ENCODE peak calls at places on chromosome 22, in eight cellular contexts. M, Z, L, R, W, S, T and B are unnamed samples.
A peak's percentile ranks its signal among the peaks of the same experiment; 100 is the strongest.

GRCh38 chr22:22748297-22748743 is 103.9 kb downstream of the GGTLC2 start:
- DNase-seq in M (no peak), Z (peak; percentile 48), L (peak; percentile 23), R (peak; percentile 61), W (peak; percentile 9), S (peak; percentile 51), T (peak; percentile 18), B (peak; percentile 8)

GRCh38 chr22:24059793-24060192 is 48.7 kb downstream of the CABIN1 start:
- DNase-seq in M (no peak), Z (no peak), L (no peak), R (no peak), W (no peak), S (no peak), T (no peak), B (no peak)

GRCh38 chr22:37464181-37464580 is 22.0 kb downstream of the MFNG start:
- DNase-seq in M (no peak), Z (no peak), L (no peak), R (no peak), W (no peak), S (no peak), T (no peak), B (no peak)

GRCh38 chr22:28710112-28710888 is 30.7 kb upstream of the TTC28 start:
- DNase-seq in M (no peak), Z (no peak), L (peak; percentile 87), R (no peak), W (no peak), S (no peak), T (peak; percentile 61), B (peak; percentile 82)

GRCh38 chr22:45777852-45778172 is 106.2 kb downstream of the ATXN10 start:
- DNase-seq in M (no peak), Z (no peak), L (no peak), R (no peak), W (no peak), S (no peak), T (no peak), B (no peak)

GRCh38 chr22:30287626-30288413 is 1.5 kb downstream of the CASTOR1 start:
- DNase-seq in M (peak; percentile 77), Z (peak; percentile 84), L (peak; percentile 90), R (peak; percentile 88), W (peak; percentile 80), S (peak; percentile 89), T (peak; percentile 83), B (peak; percentile 76)

GRCh38 chr22:20422965-20423635 is 14.5 kb downstream of the SCARF2 start:
- DNase-seq in M (peak; percentile 92), Z (no peak), L (no peak), R (no peak), W (no peak), S (peak; percentile 63), T (no peak), B (no peak)

GRCh38 chr22:26210390-26210789 is 41.1 kb downstream of the SEZ6L start:
- DNase-seq in M (no peak), Z (no peak), L (no peak), R (no peak), W (no peak), S (no peak), T (no peak), B (no peak)

GRCh38 chr22:48702573-48703264 is 1125.0 kb downstream of the BRD1 start:
- DNase-seq in M (peak; percentile 91), Z (no peak), L (no peak), R (no peak), W (no peak), S (no peak), T (no peak), B (no peak)

GRCh38 chr22:36879775-36880174 is 19.0 kb downstream of the NCF4 start:
- DNase-seq in M (no peak), Z (no peak), L (peak; percentile 84), R (no peak), W (no peak), S (no peak), T (peak; percentile 77), B (no peak)

GRCh38 chr22:36629320-36629719 is 74.2 kb downstream of the CACNG2 start:
- DNase-seq in M (no peak), Z (no peak), L (no peak), R (no peak), W (no peak), S (no peak), T (no peak), B (no peak)

GRCh38 chr22:27132896-27133500 is 475.6 kb downstream of the MIAT start:
- DNase-seq in M (no peak), Z (no peak), L (no peak), R (no peak), W (no peak), S (no peak), T (no peak), B (no peak)

GRCh38 chr22:22745225-22746060 is 101.0 kb downstream of the GGTLC2 start:
- DNase-seq in M (no peak), Z (peak; percentile 74), L (no peak), R (peak; percentile 52), W (peak; percentile 15), S (no peak), T (no peak), B (no peak)

GRCh38 chr22:22706253-22706940 is 62.0 kb downstream of the GGTLC2 start:
- DNase-seq in M (no peak), Z (no peak), L (no peak), R (no peak), W (no peak), S (no peak), T (no peak), B (no peak)

GRCh38 chr22:37816543-37817180 is 6.5 kb upstream of the GALR3 start:
- DNase-seq in M (no peak), Z (no peak), L (no peak), R (no peak), W (no peak), S (no peak), T (no peak), B (no peak)

GRCh38 chr22:36224245-36224644 is 15.1 kb downstream of the APOL2 start:
- DNase-seq in M (no peak), Z (no peak), L (no peak), R (no peak), W (no peak), S (no peak), T (no peak), B (no peak)

GRCh38 chr22:28899199-28899853 is 16.0 kb downstream of the ZNRF3 start:
- DNase-seq in M (no peak), Z (no peak), L (peak; percentile 67), R (no peak), W (no peak), S (no peak), T (no peak), B (no peak)

GRCh38 chr22:45268167-45268957 is 16.4 kb upstream of the UPK3A start:
- DNase-seq in M (no peak), Z (peak; percentile 81), L (no peak), R (peak; percentile 81), W (peak; percentile 89), S (no peak), T (no peak), B (no peak)

GRCh38 chr22:17741866-17742527 is 32.3 kb downstream of the BID start:
- DNase-seq in M (peak; percentile 37), Z (no peak), L (no peak), R (no peak), W (no peak), S (no peak), T (no peak), B (no peak)

GRCh38 chr22:30856699-30857098 is 111.9 kb downstream of the MORC2 start:
- DNase-seq in M (no peak), Z (no peak), L (no peak), R (no peak), W (no peak), S (no peak), T (no peak), B (no peak)

GRCh38 chr22:50474711-50475651 is at the start of gene SBF1:
- DNase-seq in M (peak; percentile 96), Z (peak; percentile 92), L (peak; percentile 80), R (peak; percentile 93), W (peak; percentile 91), S (peak; percentile 89), T (peak; percentile 28), B (peak; percentile 48)

GRCh38 chr22:50471962-50472361 is 2.9 kb downstream of the SBF1 start:
- DNase-seq in M (no peak), Z (no peak), L (no peak), R (no peak), W (no peak), S (no peak), T (no peak), B (no peak)

GRCh38 chr22:50471197-50471847 is 3.5 kb downstream of the SBF1 start:
- DNase-seq in M (peak; percentile 84), Z (no peak), L (no peak), R (no peak), W (no peak), S (no peak), T (no peak), B (no peak)

GRCh38 chr22:50473855-50474671 is 772 bp downstream of the SBF1 start:
- DNase-seq in M (peak; percentile 55), Z (no peak), L (peak; percentile 60), R (peak; percentile 38), W (no peak), S (no peak), T (no peak), B (peak; percentile 20)

GRCh38 chr22:50473088-50473487 is 1.7 kb downstream of the SBF1 start:
- DNase-seq in M (no peak), Z (peak; percentile 47), L (no peak), R (peak; percentile 57), W (no peak), S (no peak), T (no peak), B (no peak)
- H3K4me3 ChIP-seq in M (no peak overlapping the region), Z (no peak overlapping the region), L (no peak overlapping the region), R (peak overlapping the region; percentile 60), W (peak overlapping the region; percentile 80), S (peak overlapping the region; percentile 93), T (no peak overlapping the region), B (peak overlapping the region; percentile 69)

GRCh38 chr22:19220867-19221266 is 42.3 kb upstream of the SLC25A1 start:
- DNase-seq in M (no peak), Z (no peak), L (no peak), R (no peak), W (no peak), S (no peak), T (no peak), B (no peak)
- H3K4me3 ChIP-seq in M (no peak overlapping the region), Z (no peak overlapping the region), L (no peak overlapping the region), R (no peak overlapping the region), W (no peak overlapping the region), S (no peak overlapping the region), T (no peak overlapping the region), B (no peak overlapping the region)

GRCh38 chr22:47332246-47332980 is 570.0 kb downstream of the TBC1D22A start:
- DNase-seq in M (no peak), Z (no peak), L (no peak), R (no peak), W (no peak), S (no peak), T (no peak), B (no peak)
- H3K4me3 ChIP-seq in M (no peak overlapping the region), Z (no peak overlapping the region), L (no peak overlapping the region), R (no peak overlapping the region), W (no peak overlapping the region), S (no peak overlapping the region), T (no peak overlapping the region), B (no peak overlapping the region)

DNA sequence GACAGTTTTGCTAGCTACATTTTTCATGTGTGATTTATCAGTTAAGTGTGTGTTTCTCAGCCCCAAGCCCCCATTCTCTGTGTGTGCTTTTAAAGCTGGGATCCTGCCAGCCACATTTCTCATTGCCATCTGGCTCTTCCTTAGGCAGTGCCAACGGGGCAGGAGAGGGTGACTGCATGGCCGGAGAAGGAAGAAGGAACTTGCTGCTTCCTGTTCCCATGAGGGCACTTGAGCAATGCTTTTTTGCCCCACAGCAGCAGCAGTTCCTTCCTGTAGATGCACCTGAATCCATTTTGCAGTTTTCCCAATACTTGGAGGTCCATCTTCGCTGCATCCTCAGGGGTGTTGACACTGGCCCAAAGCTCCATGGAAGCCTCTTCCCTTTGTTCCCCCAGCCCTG is 37.5 kb downstream of the TNRC6B start:
- DNase-seq in M (no peak), Z (no peak), L (no peak), R (no peak), W (no peak), S (peak; percentile 52), T (no peak), B (no peak)
- H3K4me3 ChIP-seq in M (no peak overlapping the region), Z (no peak overlapping the region), L (no peak overlapping the region), R (no peak overlapping the region), W (no peak overlapping the region), S (no peak overlapping the region), T (no peak overlapping the region), B (no peak overlapping the region)